ENCODE peak calls at places on chromosomes 5 and 9, in four cellular contexts. Y, C, A and R are unnamed samples.
A peak's percentile ranks its signal among the peaks of the same experiment; 100 is the strongest.

GRCh38 chr9:134346151-134346550 is 19.9 kb downstream of the RXRA start:
- DNase-seq in C (no peak), Y (no peak), A (no peak), R (no peak)

GRCh38 chr5:175847503-175847902 is 23.9 kb upstream of the CPLX2 start:
- DNase-seq in C (no peak), A (no peak), Y (no peak), R (no peak)

GRCh38 chr9:21684831-21685362 is 117.5 kb upstream of the MTAP start:
- DNase-seq in C (no peak), A (no peak), Y (no peak), R (no peak)

GRCh38 chr5:163586431-163587033 is 81.1 kb downstream of the MAT2B start:
- DNase-seq in Y (no peak), A (no peak), C (no peak), R (no peak)

GRCh38 chr9:77016111-77016525 is 3.3 kb upstream of the FOXB2 start:
- DNase-seq in Y (no peak), C (no peak), A (no peak), R (no peak)

GRCh38 chr9:71602652-71603051 is 165.7 kb downstream of the CEMIP2 start:
- DNase-seq in Y (no peak), A (no peak), C (no peak), R (no peak)

GRCh38 chr9:33139421-33140228 is 27.5 kb downstream of the B4GALT1 start:
- DNase-seq in C (no peak), Y (no peak), A (peak; percentile 92), R (no peak)

GRCh38 chr5:157006262-157006661 is 43.2 kb upstream of the TIMD4 start:
- DNase-seq in C (no peak), Y (no peak), A (no peak), R (no peak)

GRCh38 chr9:108316066-108316465 is 539.7 kb downstream of the ACTL7B start:
- DNase-seq in A (no peak), C (no peak), Y (no peak), R (no peak)

GRCh38 chr5:71937906-71938698 is 169.2 kb upstream of the MAP1B start:
- DNase-seq in Y (no peak), A (no peak), C (no peak), R (no peak)

GRCh38 chr5:179287071-179287470 is 58.2 kb downstream of the ADAMTS2 start:
- DNase-seq in C (no peak), A (peak; percentile 82), Y (no peak), R (no peak)

GRCh38 chr5:177429248-177430045 is 3.0 kb downstream of the GRK6 start:
- DNase-seq in A (no peak), C (peak; percentile 75), Y (peak; percentile 79), R (peak; percentile 22)

GRCh38 chr5:95973793-95974325 is 12.2 kb upstream of the ELL2 start:
- DNase-seq in C (no peak), Y (no peak), A (no peak), R (no peak)

GRCh38 chr5:139251281-139251687 is 42.3 kb upstream of the MATR3 start:
- DNase-seq in A (no peak), C (peak; percentile 38), Y (peak; percentile 13), R (no peak)

GRCh38 chr5:43154424-43154823 is 33.7 kb downstream of the ZNF131 start:
- DNase-seq in Y (no peak), C (no peak), A (no peak), R (no peak)

GRCh38 chr9:83036043-83036442 is 26.9 kb downstream of the RASEF start:
- DNase-seq in Y (no peak), C (no peak), A (no peak), R (no peak)

GRCh38 chr5:159851053-159851452 is 65.2 kb upstream of the ADRA1B start:
- DNase-seq in A (no peak), C (no peak), Y (no peak), R (no peak)

GRCh38 chr5:73066466-73066865 is 53.9 kb upstream of the TMEM171 start:
- DNase-seq in A (no peak), C (no peak), Y (no peak), R (no peak)

GRCh38 chr9:27247756-27248155 is 49.2 kb downstream of the EQTN start:
- DNase-seq in A (no peak), C (no peak), Y (no peak), R (no peak)

GRCh38 chr5:32432633-32433032 is 11.9 kb downstream of the ZFR start:
- DNase-seq in A (no peak), Y (no peak), C (no peak), R (no peak)

GRCh38 chr5:435961-436640 is 6.9 kb upstream of the EXOC3 start:
- DNase-seq in A (peak; percentile 83), C (no peak), Y (no peak), R (no peak)

GRCh38 chr5:58317808-58318207 is 142.1 kb downstream of the PLK2 start:
- DNase-seq in C (no peak), A (no peak), Y (no peak), R (no peak)

GRCh38 chr5:135608761-135609443 is 30.1 kb upstream of the CXCL14 start:
- DNase-seq in A (peak; percentile 28), Y (no peak), C (no peak), R (no peak)

GRCh38 chr9:128631636-128632035 is 25.0 kb downstream of the DYNC2I2 start:
- DNase-seq in C (no peak), A (no peak), Y (no peak), R (no peak)

GRCh38 chr5:81315336-81315735 is 13.9 kb downstream of the ZCCHC9 start:
- DNase-seq in A (no peak), Y (no peak), C (no peak), R (no peak)

GRCh38 chr5:96807099-96807654 is 568 bp downstream of the ERAP1 start:
- DNase-seq in C (no peak), A (peak; percentile 95), Y (no peak), R (peak; percentile 74)

GRCh38 chr9:134996591-134997530 is 79.1 kb upstream of the FCN1 start:
- DNase-seq in A (peak; percentile 79), C (no peak), Y (no peak), R (no peak)

GRCh38 chr9:130303613-130304055 is 38.1 kb downstream of the HMCN2 start:
- DNase-seq in C (no peak), Y (no peak), A (no peak), R (no peak)

GRCh38 chr5:133713746-133714145 is 101.4 kb upstream of the FSTL4 start:
- DNase-seq in C (no peak), A (peak; percentile 75), Y (no peak), R (no peak)

GRCh38 chr9:116998305-116998704 is 311.2 kb downstream of the TRIM32 start:
- DNase-seq in A (no peak), C (no peak), Y (no peak), R (no peak)